ENCODE peak calls at places on chromosomes 5 and 9, in four cellular contexts. One of them, this sample, is unnamed.

GRCh38 chr9:128409998-128410397 is 10.7 kb upstream of the CERCAM start:
- DNase-seq in kidney: no peak
- DNase-seq in heart right ventricle: no peak
- DNase-seq in A549: peak; percentile 59
- DNase-seq in this sample: peak; percentile 79

GRCh38 chr9:101247297-101247696 is 137.5 kb downstream of the BAAT start:
- DNase-seq in kidney: no peak
- DNase-seq in heart right ventricle: no peak
- DNase-seq in A549: no peak
- DNase-seq in this sample: no peak

GRCh38 chr5:170552486-170553122 is 48.8 kb downstream of the KCNIP1 start:
- DNase-seq in kidney: peak; percentile 95
- DNase-seq in heart right ventricle: peak; percentile 88
- DNase-seq in A549: no peak
- DNase-seq in this sample: peak; percentile 84

GRCh38 chr5:72951850-72952468 is 3.9 kb upstream of the FCHO2 start:
- DNase-seq in kidney: no peak
- DNase-seq in heart right ventricle: no peak
- DNase-seq in A549: peak; percentile 47
- DNase-seq in this sample: no peak

GRCh38 chr9:74499770-74500583 is 2.8 kb downstream of the RORB start:
- DNase-seq in kidney: peak; percentile 63
- DNase-seq in heart right ventricle: no peak
- DNase-seq in A549: no peak
- DNase-seq in this sample: peak; percentile 76

GRCh38 chr5:141639357-141640050 is 2.7 kb downstream of the RELL2 start:
- DNase-seq in kidney: no peak
- DNase-seq in heart right ventricle: no peak
- DNase-seq in A549: no peak
- DNase-seq in this sample: no peak

GRCh38 chr9:121604242-121604641 is 47.2 kb upstream of the DAB2IP start:
- DNase-seq in kidney: no peak
- DNase-seq in heart right ventricle: peak; percentile 43
- DNase-seq in A549: no peak
- DNase-seq in this sample: peak; percentile 70

GRCh38 chr5:50445281-50445949 is 4.3 kb upstream of the EMB start:
- DNase-seq in kidney: no peak
- DNase-seq in heart right ventricle: no peak
- DNase-seq in A549: no peak
- DNase-seq in this sample: no peak

GRCh38 chr5:177426566-177427210 is at the start of gene GRK6:
- DNase-seq in kidney: peak; percentile 91
- DNase-seq in heart right ventricle: peak; percentile 51
- DNase-seq in A549: no peak
- DNase-seq in this sample: peak; percentile 76

GRCh38 chr9:127505396-127506116 is 54.2 kb downstream of the LRSAM1 start:
- DNase-seq in kidney: no peak
- DNase-seq in heart right ventricle: no peak
- DNase-seq in A549: peak; percentile 60
- DNase-seq in this sample: peak; percentile 89

GRCh38 chr9:89346703-89347102 is 28.4 kb downstream of the SECISBP2 start:
- DNase-seq in kidney: no peak
- DNase-seq in heart right ventricle: no peak
- DNase-seq in A549: no peak
- DNase-seq in this sample: no peak

GRCh38 chr5:170596482-170596881 is 92.7 kb downstream of the KCNIP1 start:
- DNase-seq in kidney: no peak
- DNase-seq in heart right ventricle: no peak
- DNase-seq in A549: no peak
- DNase-seq in this sample: no peak

GRCh38 chr5:172699999-172700685 is 59.1 kb downstream of the NEURL1B start:
- DNase-seq in kidney: peak; percentile 90
- DNase-seq in heart right ventricle: no peak
- DNase-seq in A549: no peak
- DNase-seq in this sample: peak; percentile 85

GRCh38 chr5:141431286-141431685 is 979 bp downstream of the PCDHGA12 start:
- DNase-seq in kidney: no peak
- DNase-seq in heart right ventricle: no peak
- DNase-seq in A549: no peak
- DNase-seq in this sample: no peak

GRCh38 chr5:179438041-179438441 is 92.8 kb upstream of the ADAMTS2 start:
- DNase-seq in kidney: peak; percentile 93
- DNase-seq in heart right ventricle: no peak
- DNase-seq in A549: no peak
- DNase-seq in this sample: peak; percentile 42

GRCh38 chr5:79697222-79698164 is 7.9 kb downstream of the CMYA5 start:
- DNase-seq in kidney: no peak
- DNase-seq in heart right ventricle: peak; percentile 64
- DNase-seq in A549: no peak
- DNase-seq in this sample: no peak

GRCh38 chr5:152995214-152995725 is 495.2 kb upstream of the GRIA1 start:
- DNase-seq in kidney: no peak
- DNase-seq in heart right ventricle: no peak
- DNase-seq in A549: no peak
- DNase-seq in this sample: no peak

GRCh38 chr5:158807947-158808346 is 291.8 kb downstream of the EBF1 start:
- DNase-seq in kidney: no peak
- DNase-seq in heart right ventricle: no peak
- DNase-seq in A549: peak; percentile 3
- DNase-seq in this sample: no peak

GRCh38 chr5:38023353-38023752 is 183.5 kb upstream of the GDNF start:
- DNase-seq in kidney: no peak
- DNase-seq in heart right ventricle: no peak
- DNase-seq in A549: no peak
- DNase-seq in this sample: no peak

GRCh38 chr5:27266184-27266583 is 227.8 kb upstream of the CDH9 start:
- DNase-seq in kidney: no peak
- DNase-seq in heart right ventricle: no peak
- DNase-seq in A549: no peak
- DNase-seq in this sample: no peak

GRCh38 chr5:472076-472655 is 29.2 kb downstream of the EXOC3 start:
- DNase-seq in kidney: peak; percentile 83
- DNase-seq in heart right ventricle: no peak
- DNase-seq in A549: no peak
- DNase-seq in this sample: peak; percentile 60

GRCh38 chr9:122819791-122820489 is 8.4 kb downstream of the PDCL start:
- DNase-seq in kidney: no peak
- DNase-seq in heart right ventricle: peak; percentile 36
- DNase-seq in A549: no peak
- DNase-seq in this sample: no peak

GRCh38 chr5:101278917-101279316 is 375.8 kb upstream of the ST8SIA4 start:
- DNase-seq in kidney: no peak
- DNase-seq in heart right ventricle: no peak
- DNase-seq in A549: no peak
- DNase-seq in this sample: no peak

GRCh38 chr9:91162784-91163440 is 198.8 kb downstream of the AUH start:
- DNase-seq in kidney: peak; percentile 85
- DNase-seq in heart right ventricle: no peak
- DNase-seq in A549: no peak
- DNase-seq in this sample: peak; percentile 62

DNA sequence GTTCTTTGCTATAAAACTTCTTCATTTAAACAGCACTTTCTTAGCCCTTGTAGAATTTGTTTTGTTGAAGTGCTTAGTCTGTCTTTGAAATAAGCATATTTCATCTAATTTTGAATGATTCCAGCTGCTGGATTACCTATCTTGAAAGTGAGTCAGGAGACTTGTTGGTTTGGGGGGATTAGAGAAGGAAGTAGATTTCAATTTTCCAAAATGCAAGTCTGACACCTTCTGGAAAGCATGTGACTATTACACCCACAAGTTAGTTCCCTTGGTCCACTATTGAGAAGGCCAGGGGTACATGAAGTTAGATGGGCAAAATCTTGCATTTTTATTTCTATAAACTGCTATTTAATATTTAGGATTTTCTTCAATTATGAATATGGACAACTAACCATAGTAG is 96.4 kb upstream of the RANBP3L start:
- DNase-seq in kidney: no peak
- DNase-seq in heart right ventricle: no peak
- DNase-seq in A549: peak; percentile 14
- DNase-seq in this sample: no peak
- TF ChIP-seq CTCF in kidney: peak; percentile 57
- TF ChIP-seq CTCF in heart right ventricle: peak; percentile 59
- TF ChIP-seq CTCF in A549: peak; percentile 29
- TF ChIP-seq CTCF in this sample: peak; percentile 67

DNA sequence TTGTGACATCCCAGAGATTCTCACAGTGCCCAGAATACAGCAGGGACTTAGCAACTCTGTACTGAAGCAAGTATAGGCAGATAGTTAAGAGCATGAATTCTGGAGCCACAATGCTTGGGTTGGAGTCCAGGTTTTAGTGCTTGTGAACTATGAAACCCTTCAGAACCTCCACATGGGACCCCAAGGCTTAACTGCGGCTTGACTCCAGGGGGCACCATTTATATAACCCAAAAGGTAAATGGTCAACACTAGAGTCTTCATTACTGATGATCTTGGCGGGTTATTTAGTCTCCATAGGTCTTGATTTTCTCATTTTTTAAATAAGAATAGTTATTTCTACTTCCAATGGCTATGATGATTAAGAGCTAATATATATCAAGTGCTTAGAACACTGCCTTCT is 390.3 kb downstream of the TAF11L14 start:
- DNase-seq in kidney: no peak
- DNase-seq in heart right ventricle: no peak
- DNase-seq in A549: no peak
- DNase-seq in this sample: peak; percentile 50
- H3K9me3 ChIP-seq in kidney: no peaks in the 10 kb centered on the region
- H3K9me3 ChIP-seq in heart right ventricle: no peaks in the 10 kb centered on the region
- H3K9me3 ChIP-seq in A549: no peaks in the 10 kb centered on the region
- H3K9me3 ChIP-seq in this sample: no peaks in the 10 kb centered on the region

DNA sequence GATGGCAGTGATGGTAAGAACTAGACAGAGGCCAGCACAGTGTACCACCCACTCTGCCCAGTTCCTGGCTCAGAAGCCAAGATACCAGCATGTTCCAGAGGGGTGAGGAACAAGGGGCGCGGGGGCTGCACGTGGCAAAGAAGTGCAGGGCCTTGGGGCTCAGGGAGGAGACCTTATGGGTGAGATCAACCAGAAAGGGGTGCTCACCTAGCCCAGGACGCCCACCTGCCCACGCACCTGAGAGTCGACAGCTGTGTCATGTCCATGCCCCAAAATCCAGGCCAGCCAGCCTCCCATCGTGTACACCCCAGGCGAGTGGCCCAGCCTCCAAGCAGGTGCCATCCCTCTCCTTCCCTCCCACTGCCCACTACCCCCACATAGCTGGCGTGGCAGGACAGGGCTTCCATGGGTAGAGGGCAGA is 34.9 kb downstream of the BICD2 start:
- DNase-seq in kidney: no peak
- DNase-seq in heart right ventricle: no peak
- DNase-seq in A549: no peak
- DNase-seq in this sample: peak; percentile 36
- H3K4me3 ChIP-seq in kidney: no peak overlapping the region
- H3K4me3 ChIP-seq in heart right ventricle: no peak overlapping the region
- H3K4me3 ChIP-seq in A549: no peak overlapping the region
- H3K4me3 ChIP-seq in this sample: no peak overlapping the region

GRCh38 chr5:36239370-36240293 is 2.1 kb downstream of the NADK2 start:
- DNase-seq in kidney: no peak
- DNase-seq in heart right ventricle: no peak
- DNase-seq in A549: no peak
- DNase-seq in this sample: no peak

GRCh38 chr5:36242534-36243144 is 914 bp upstream of the NADK2 start:
- DNase-seq in kidney: peak; percentile 61
- DNase-seq in heart right ventricle: peak; percentile 19
- DNase-seq in A549: peak; percentile 5
- DNase-seq in this sample: no peak

GRCh38 chr5:36238896-36239295 is 2.8 kb downstream of the NADK2 start:
- DNase-seq in kidney: no peak
- DNase-seq in heart right ventricle: no peak
- DNase-seq in A549: no peak
- DNase-seq in this sample: no peak

GRCh38 chr5:36241636-36242533 is at the start of gene NADK2:
- DNase-seq in kidney: peak; percentile 98
- DNase-seq in heart right ventricle: peak; percentile 97
- DNase-seq in A549: peak; percentile 96
- DNase-seq in this sample: peak; percentile 99

DNA sequence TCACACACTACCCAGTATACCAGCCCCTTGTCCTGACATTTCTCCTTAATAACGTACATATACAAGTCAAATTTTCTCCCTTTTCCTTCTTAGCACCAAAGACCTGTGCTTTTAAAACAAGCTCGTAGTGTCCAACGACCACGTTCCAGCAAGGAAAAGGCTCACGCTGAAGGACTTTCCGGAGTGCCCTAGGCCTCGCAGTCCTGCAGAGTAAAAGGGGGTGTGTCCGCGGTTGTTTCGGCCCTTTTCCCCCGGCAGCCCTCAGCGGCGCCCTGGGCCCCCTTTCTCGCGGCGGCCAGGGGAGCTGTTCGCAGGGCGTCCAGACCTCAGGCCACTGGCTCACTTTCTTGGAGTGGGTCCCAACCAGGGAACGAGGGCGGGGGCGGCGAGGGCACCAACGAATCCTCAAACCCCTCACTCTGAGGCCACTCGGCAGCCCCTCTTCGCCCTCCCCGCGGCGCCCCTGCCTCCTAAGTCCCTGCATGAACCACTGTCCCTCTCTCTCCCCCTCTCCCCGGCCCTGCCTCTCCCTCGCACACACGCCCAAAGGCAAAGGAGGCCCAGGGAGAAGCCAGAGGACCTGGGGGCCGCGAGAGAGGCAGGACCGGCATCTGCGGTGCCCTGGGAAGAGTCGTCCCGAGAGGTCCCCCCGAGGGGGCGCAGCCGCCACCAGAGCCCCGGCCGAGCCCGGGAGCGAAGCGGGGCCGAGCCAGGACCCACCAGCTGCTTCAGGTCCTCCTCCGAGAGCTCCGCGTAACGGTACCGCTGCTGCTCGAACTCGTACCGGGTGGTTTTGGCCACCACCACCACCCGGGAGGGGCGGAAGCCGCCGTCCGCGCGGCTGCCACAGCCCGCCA is 718 bp downstream of the NADK2 start:
- DNase-seq in kidney: peak; percentile 88
- DNase-seq in heart right ventricle: peak; percentile 71
- DNase-seq in A549: peak; percentile 60
- DNase-seq in this sample: peak; percentile 89
- TF ChIP-seq CTCF in kidney: no peak
- TF ChIP-seq CTCF in heart right ventricle: no peak
- TF ChIP-seq CTCF in A549: no peak
- TF ChIP-seq CTCF in this sample: peak; percentile 7

DNA sequence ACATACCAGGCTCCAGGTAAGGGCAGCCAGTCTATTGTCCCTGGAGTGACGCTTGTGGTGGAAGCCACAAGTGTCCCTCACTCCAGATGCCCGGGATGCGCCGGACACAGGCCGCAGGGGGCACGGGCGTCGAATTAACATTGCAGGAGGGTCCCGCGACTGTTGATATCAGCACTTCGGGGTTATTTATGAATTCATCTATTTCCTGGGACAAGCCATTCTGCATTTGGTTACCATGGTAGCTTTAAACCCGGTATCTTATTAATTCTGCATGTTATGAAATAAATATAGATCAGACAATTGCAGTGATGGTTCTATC is 17.4 kb upstream of the TMEM250 start:
- DNase-seq in kidney: no peak
- DNase-seq in heart right ventricle: no peak
- DNase-seq in A549: no peak
- DNase-seq in this sample: no peak
- H3K9me3 ChIP-seq in kidney: no peaks in the 10 kb centered on the region
- H3K9me3 ChIP-seq in heart right ventricle: no peaks in the 10 kb centered on the region
- H3K9me3 ChIP-seq in A549: no peaks in the 10 kb centered on the region
- H3K9me3 ChIP-seq in this sample: no peaks in the 10 kb centered on the region

This sample was measured in endodermal cell.